ENCODE peak calls at places on chromosomes 5 and 9, in four cellular contexts. D, A, H and O are unnamed samples.

GRCh38 chr9:5631021-5631420 is 2.1 kb downstream of the RIC1 start:
- DNase-seq in D (no peak), A (no peak), H (no peak), O (no peak)

GRCh38 chr5:428219-428618 is 14.8 kb upstream of the EXOC3 start:
- DNase-seq in D (no peak), A (no peak), H (no peak), O (no peak)

GRCh38 chr5:81165493-81166119 is 67.5 kb upstream of the CKMT2 start:
- DNase-seq in D (peak; percentile 18), A (no peak), H (peak; percentile 54), O (peak; percentile 43)

GRCh38 chr5:129172561-129172960 is 78.0 kb downstream of the ISOC1 start:
- DNase-seq in D (no peak), A (no peak), H (no peak), O (no peak)

GRCh38 chr5:164188733-164189148 is 683.3 kb downstream of the MAT2B start:
- DNase-seq in D (no peak), A (no peak), H (no peak), O (no peak)

GRCh38 chr5:149938272-149938671 is 6.3 kb downstream of the PDE6A start:
- DNase-seq in D (no peak), A (no peak), H (no peak), O (no peak)

GRCh38 chr5:32360906-32361305 is 48.2 kb upstream of the MTMR12 start:
- DNase-seq in D (no peak), A (no peak), H (no peak), O (no peak)

GRCh38 chr9:95572370-95573151 is 55.8 kb upstream of the PTCH1 start:
- DNase-seq in D (no peak), A (no peak), H (no peak), O (no peak)

GRCh38 chr5:60522299-60522915 is 177.6 kb downstream of the DEPDC1B start:
- DNase-seq in D (no peak), A (no peak), H (no peak), O (no peak)

GRCh38 chr5:170478306-170478705 is 25.5 kb upstream of the KCNIP1 start:
- DNase-seq in D (no peak), A (no peak), H (no peak), O (no peak)

GRCh38 chr5:132492386-132492785 is 1.8 kb upstream of the IRF1 start:
- DNase-seq in D (no peak), A (no peak), H (no peak), O (no peak)

GRCh38 chr5:142435410-142436115 is 110.7 kb upstream of the SPRY4 start:
- DNase-seq in D (no peak), A (no peak), H (no peak), O (no peak)

GRCh38 chr5:167294861-167295685 is 996.4 kb upstream of the WWC1 start:
- DNase-seq in D (no peak), A (no peak), H (no peak), O (no peak)

GRCh38 chr5:140251527-140251973 is 51.4 kb downstream of the PFDN1 start:
- DNase-seq in D (peak; percentile 24), A (no peak), H (peak; percentile 40), O (no peak)

GRCh38 chr9:16515879-16516289 is 354.6 kb downstream of the BNC2 start:
- DNase-seq in D (no peak), A (no peak), H (no peak), O (no peak)

GRCh38 chr5:64766105-64766504 is 2.4 kb downstream of the SREK1IP1 start:
- DNase-seq in D (no peak), A (no peak), H (no peak), O (no peak)

GRCh38 chr5:132059043-132059695 is 1.3 kb upstream of the IL3 start:
- DNase-seq in D (peak; percentile 28), A (no peak), H (no peak), O (peak; percentile 9)

GRCh38 chr5:15600035-15600434 is 100.1 kb downstream of the FBXL7 start:
- DNase-seq in D (no peak), A (no peak), H (no peak), O (no peak)

GRCh38 chr5:132465095-132465707 is 25.4 kb downstream of the IRF1 start:
- DNase-seq in D (no peak), A (no peak), H (no peak), O (no peak)

GRCh38 chr9:114278881-114279570 is 43.9 kb upstream of the ORM1 start:
- DNase-seq in D (no peak), A (no peak), H (no peak), O (no peak)

GRCh38 chr5:106827061-106827460 is 843.7 kb downstream of the EFNA5 start:
- DNase-seq in D (no peak), A (no peak), H (no peak), O (no peak)

GRCh38 chr5:54524704-54525103 is 7.1 kb downstream of the SNX18 start:
- DNase-seq in D (no peak), A (no peak), H (no peak), O (no peak)

GRCh38 chr5:56281489-56282163 is 48.5 kb upstream of the ANKRD55 start:
- DNase-seq in D (no peak), A (no peak), H (no peak), O (no peak)

GRCh38 chr9:19965336-19965735 is 176.5 kb upstream of the SLC24A2 start:
- DNase-seq in D (no peak), A (no peak), H (no peak), O (no peak)

GRCh38 chr5:138448481-138449398 is 9.9 kb downstream of the REEP2 start:
- DNase-seq in D (no peak), A (no peak), H (no peak), O (no peak)

GRCh38 chr5:133321833-133322420 is 270.1 kb downstream of the HSPA4 start:
- DNase-seq in D (no peak), A (no peak), H (no peak), O (no peak)

GRCh38 chr5:43034591-43034968 is 5.5 kb downstream of the ANXA2R start:
- DNase-seq in D (no peak), A (no peak), H (no peak), O (no peak)

GRCh38 chr5:153831976-153832375 is 206.7 kb downstream of the FAM114A2 start:
- DNase-seq in D (no peak), A (no peak), H (no peak), O (no peak)

GRCh38 chr5:463301-463700 is 20.3 kb downstream of the EXOC3 start:
- DNase-seq in D (no peak), A (no peak), H (no peak), O (no peak)

GRCh38 chr9:38048319-38048969 is 20.6 kb downstream of the SHB start:
- DNase-seq in D (no peak), A (no peak), H (no peak), O (no peak)